ENCODE peak calls at places on chromosomes 13 and 19, in six cellular contexts. One of them, this sample, is unnamed.

GRCh38 chr19:51808333-51808986 is 13.5 kb downstream of the FPR3 start:
- DNase-seq in naive thymus-derived CD4-positive, alpha-beta T cell: no peak
- DNase-seq in breast epithelium: no peak
- DNase-seq in prostate gland: peak
- DNase-seq in NT2/D1: no peak
- DNase-seq in neural progenitor cell: no peak
- DNase-seq in this sample: no peak

GRCh38 chr13:97119899-97120745 is 102.0 kb upstream of the MBNL2 start:
- DNase-seq in naive thymus-derived CD4-positive, alpha-beta T cell: no peak
- DNase-seq in breast epithelium: no peak
- DNase-seq in prostate gland: no peak
- DNase-seq in NT2/D1: no peak
- DNase-seq in neural progenitor cell: no peak
- DNase-seq in this sample: no peak

GRCh38 chr19:48271531-48272151 is 1.8 kb downstream of the ZNF114 start:
- DNase-seq in naive thymus-derived CD4-positive, alpha-beta T cell: no peak
- DNase-seq in breast epithelium: no peak
- DNase-seq in prostate gland: no peak
- DNase-seq in NT2/D1: peak
- DNase-seq in neural progenitor cell: peak
- DNase-seq in this sample: no peak

GRCh38 chr13:98900442-98900841 is 77.4 kb downstream of the DOCK9 start:
- DNase-seq in naive thymus-derived CD4-positive, alpha-beta T cell: no peak
- DNase-seq in breast epithelium: no peak
- DNase-seq in prostate gland: no peak
- DNase-seq in NT2/D1: no peak
- DNase-seq in neural progenitor cell: no peak
- DNase-seq in this sample: no peak

GRCh38 chr13:21596722-21597121 is 7.2 kb downstream of the MICU2 start:
- DNase-seq in naive thymus-derived CD4-positive, alpha-beta T cell: no peak
- DNase-seq in breast epithelium: no peak
- DNase-seq in prostate gland: no peak
- DNase-seq in NT2/D1: no peak
- DNase-seq in neural progenitor cell: no peak
- DNase-seq in this sample: no peak

GRCh38 chr19:34402074-34402600 is 2.1 kb upstream of the PDCD2L start:
- DNase-seq in naive thymus-derived CD4-positive, alpha-beta T cell: no peak
- DNase-seq in breast epithelium: no peak
- DNase-seq in prostate gland: no peak
- DNase-seq in NT2/D1: no peak
- DNase-seq in neural progenitor cell: no peak
- DNase-seq in this sample: peak

GRCh38 chr19:23406716-23407115 is 11.4 kb upstream of the ZNF91 start:
- DNase-seq in naive thymus-derived CD4-positive, alpha-beta T cell: no peak
- DNase-seq in breast epithelium: no peak
- DNase-seq in prostate gland: no peak
- DNase-seq in NT2/D1: no peak
- DNase-seq in neural progenitor cell: no peak
- DNase-seq in this sample: no peak

GRCh38 chr13:33228645-33229445 is 56.7 kb downstream of the STARD13 start:
- DNase-seq in naive thymus-derived CD4-positive, alpha-beta T cell: peak
- DNase-seq in breast epithelium: no peak
- DNase-seq in prostate gland: no peak
- DNase-seq in NT2/D1: no peak
- DNase-seq in neural progenitor cell: peak
- DNase-seq in this sample: no peak

GRCh38 chr13:93025984-93026383 is 200.6 kb upstream of the GPC6 start:
- DNase-seq in naive thymus-derived CD4-positive, alpha-beta T cell: no peak
- DNase-seq in breast epithelium: no peak
- DNase-seq in prostate gland: no peak
- DNase-seq in NT2/D1: no peak
- DNase-seq in neural progenitor cell: no peak
- DNase-seq in this sample: no peak

GRCh38 chr19:58361900-58362271 is 665 bp downstream of the ZNF497 start:
- DNase-seq in naive thymus-derived CD4-positive, alpha-beta T cell: no peak
- DNase-seq in breast epithelium: peak
- DNase-seq in prostate gland: peak
- DNase-seq in NT2/D1: peak
- DNase-seq in neural progenitor cell: no peak
- DNase-seq in this sample: peak

GRCh38 chr13:113765241-113765910 is 6.3 kb downstream of the TMEM255B start:
- DNase-seq in naive thymus-derived CD4-positive, alpha-beta T cell: no peak
- DNase-seq in breast epithelium: no peak
- DNase-seq in prostate gland: no peak
- DNase-seq in NT2/D1: no peak
- DNase-seq in neural progenitor cell: no peak
- DNase-seq in this sample: no peak

GRCh38 chr13:92661406-92661805 is 565.2 kb upstream of the GPC6 start:
- DNase-seq in naive thymus-derived CD4-positive, alpha-beta T cell: no peak
- DNase-seq in breast epithelium: no peak
- DNase-seq in prostate gland: no peak
- DNase-seq in NT2/D1: no peak
- DNase-seq in neural progenitor cell: no peak
- DNase-seq in this sample: no peak

GRCh38 chr19:582497-583197 is 7.0 kb upstream of the HCN2 start:
- DNase-seq in naive thymus-derived CD4-positive, alpha-beta T cell: no peak
- DNase-seq in breast epithelium: no peak
- DNase-seq in prostate gland: no peak
- DNase-seq in NT2/D1: no peak
- DNase-seq in neural progenitor cell: no peak
- DNase-seq in this sample: no peak

GRCh38 chr19:42113641-42114348 is 18.5 kb downstream of the POU2F2 start:
- DNase-seq in naive thymus-derived CD4-positive, alpha-beta T cell: no peak
- DNase-seq in breast epithelium: no peak
- DNase-seq in prostate gland: no peak
- DNase-seq in NT2/D1: peak
- DNase-seq in neural progenitor cell: no peak
- DNase-seq in this sample: no peak

GRCh38 chr13:110985570-110985969 is 70.7 kb upstream of the ANKRD10 start:
- DNase-seq in naive thymus-derived CD4-positive, alpha-beta T cell: no peak
- DNase-seq in breast epithelium: no peak
- DNase-seq in prostate gland: no peak
- DNase-seq in NT2/D1: no peak
- DNase-seq in neural progenitor cell: no peak
- DNase-seq in this sample: no peak
- H3K4me3 ChIP-seq in naive thymus-derived CD4-positive, alpha-beta T cell: no peak
- H3K4me3 ChIP-seq in breast epithelium: no peak
- H3K4me3 ChIP-seq in prostate gland: no peak
- H3K4me3 ChIP-seq in NT2/D1: no peak
- H3K4me3 ChIP-seq in neural progenitor cell: no peak
- H3K4me3 ChIP-seq in this sample: no peak

GRCh38 chr19:13101590-13102415 is 855 bp downstream of the LYL1 start:
- DNase-seq in naive thymus-derived CD4-positive, alpha-beta T cell: no peak
- DNase-seq in breast epithelium: no peak
- DNase-seq in prostate gland: no peak
- DNase-seq in NT2/D1: no peak
- DNase-seq in neural progenitor cell: no peak
- DNase-seq in this sample: no peak

GRCh38 chr19:13103961-13104847 is 1.5 kb upstream of the LYL1 start:
- DNase-seq in naive thymus-derived CD4-positive, alpha-beta T cell: peak
- DNase-seq in breast epithelium: no peak
- DNase-seq in prostate gland: no peak
- DNase-seq in NT2/D1: no peak
- DNase-seq in neural progenitor cell: peak
- DNase-seq in this sample: peak

GRCh38 chr19:13103585-13103923 is 896 bp upstream of the LYL1 start:
- DNase-seq in naive thymus-derived CD4-positive, alpha-beta T cell: no peak
- DNase-seq in breast epithelium: no peak
- DNase-seq in prostate gland: no peak
- DNase-seq in NT2/D1: no peak
- DNase-seq in neural progenitor cell: no peak
- DNase-seq in this sample: no peak

GRCh38 chr19:13102416-13102665 is 317 bp downstream of the LYL1 start:
- DNase-seq in naive thymus-derived CD4-positive, alpha-beta T cell: no peak
- DNase-seq in breast epithelium: no peak
- DNase-seq in prostate gland: no peak
- DNase-seq in NT2/D1: no peak
- DNase-seq in neural progenitor cell: no peak
- DNase-seq in this sample: no peak

GRCh38 chr19:13102666-13103584 is at the start of gene LYL1:
- DNase-seq in naive thymus-derived CD4-positive, alpha-beta T cell: no peak
- DNase-seq in breast epithelium: no peak
- DNase-seq in prostate gland: no peak
- DNase-seq in NT2/D1: no peak
- DNase-seq in neural progenitor cell: peak
- DNase-seq in this sample: peak
- H3K4me3 ChIP-seq in naive thymus-derived CD4-positive, alpha-beta T cell: peak
- H3K4me3 ChIP-seq in breast epithelium: peak
- H3K4me3 ChIP-seq in prostate gland: peak
- H3K4me3 ChIP-seq in NT2/D1: no peak
- H3K4me3 ChIP-seq in neural progenitor cell: peak
- H3K4me3 ChIP-seq in this sample: peak

GRCh38 chr19:19261350-19262189 is 11.5 kb downstream of the TM6SF2 start:
- DNase-seq in naive thymus-derived CD4-positive, alpha-beta T cell: no peak
- DNase-seq in breast epithelium: no peak
- DNase-seq in prostate gland: no peak
- DNase-seq in NT2/D1: peak
- DNase-seq in neural progenitor cell: peak
- DNase-seq in this sample: no peak
- H3K4me3 ChIP-seq in naive thymus-derived CD4-positive, alpha-beta T cell: no peak
- H3K4me3 ChIP-seq in breast epithelium: peak
- H3K4me3 ChIP-seq in prostate gland: no peak
- H3K4me3 ChIP-seq in NT2/D1: peak
- H3K4me3 ChIP-seq in neural progenitor cell: peak
- H3K4me3 ChIP-seq in this sample: peak

GRCh38 chr13:100589178-100589725 is 663 bp upstream of the GGACT start:
- DNase-seq in naive thymus-derived CD4-positive, alpha-beta T cell: no peak
- DNase-seq in breast epithelium: no peak
- DNase-seq in prostate gland: no peak
- DNase-seq in NT2/D1: no peak
- DNase-seq in neural progenitor cell: no peak
- DNase-seq in this sample: no peak
- H3K4me3 ChIP-seq in naive thymus-derived CD4-positive, alpha-beta T cell: peak
- H3K4me3 ChIP-seq in breast epithelium: peak
- H3K4me3 ChIP-seq in prostate gland: no peak
- H3K4me3 ChIP-seq in NT2/D1: no peak
- H3K4me3 ChIP-seq in neural progenitor cell: no peak
- H3K4me3 ChIP-seq in this sample: peak

DNA sequence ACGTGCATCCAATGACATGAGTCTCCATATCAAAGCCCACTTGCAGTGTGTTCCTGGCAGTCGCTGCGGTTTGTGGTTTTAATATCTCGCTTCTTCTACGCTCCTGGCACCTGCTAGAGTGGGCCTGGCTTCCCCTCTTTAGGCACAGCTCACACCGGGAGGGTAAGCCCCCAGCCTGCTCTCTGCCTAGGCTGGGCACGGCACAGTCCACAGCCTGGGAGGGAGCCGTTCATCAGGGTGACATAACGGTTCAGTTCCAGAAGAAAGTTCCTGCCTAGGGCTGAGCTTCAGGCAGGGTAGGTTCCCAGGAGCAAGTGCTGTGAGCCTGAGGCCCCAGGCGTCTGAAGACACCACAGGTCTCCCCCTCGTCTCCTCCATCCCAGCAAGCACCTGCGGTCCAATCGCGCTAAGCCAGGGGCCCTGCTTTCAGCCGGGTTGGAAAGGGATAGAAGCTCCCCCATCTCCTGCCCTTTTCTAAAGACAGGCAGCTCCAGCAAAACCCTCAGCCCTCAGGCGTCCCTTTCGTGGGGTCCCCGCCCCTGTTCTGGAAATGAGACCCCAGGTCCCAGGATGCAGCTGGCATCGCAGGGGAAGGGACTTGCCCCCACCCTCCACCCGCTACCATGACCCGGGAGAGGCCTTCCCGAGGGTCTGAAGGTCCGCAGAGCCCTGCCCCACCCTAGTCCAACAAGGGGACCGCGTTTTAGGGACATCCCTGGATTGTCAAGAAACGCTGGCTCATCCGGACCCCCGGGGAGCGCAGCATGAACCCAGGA is 121.6 kb upstream of the ZNF507 start:
- DNase-seq in naive thymus-derived CD4-positive, alpha-beta T cell: peak
- DNase-seq in breast epithelium: no peak
- DNase-seq in prostate gland: no peak
- DNase-seq in NT2/D1: no peak
- DNase-seq in neural progenitor cell: peak
- DNase-seq in this sample: no peak
- H3K4me3 ChIP-seq in naive thymus-derived CD4-positive, alpha-beta T cell: no peak
- H3K4me3 ChIP-seq in breast epithelium: no peak
- H3K4me3 ChIP-seq in prostate gland: no peak
- H3K4me3 ChIP-seq in NT2/D1: peak
- H3K4me3 ChIP-seq in neural progenitor cell: peak
- H3K4me3 ChIP-seq in this sample: no peak

This sample was measured in stomach.